ENCODE peak calls at places on chromosomes 11 and 22, in ten cellular contexts. X is DMS53; C is lung; E is activated CD8-positive, alpha-beta memory T cell treated with anti-CD3 and anti-CD28 coated beads for 1 hour; L is SW480; A is stimulated activated CD8-positive, alpha-beta memory T cell treated with anti-CD3 and anti-CD28 coated beads, Interleukin-4, amount 100 ng/mL, for 48 hours; W is stimulated activated CD4-positive, alpha-beta T cell treated with anti-CD3 and anti-CD28 coated beads, TNF-alpha, amount 100 ng/mL, for 4 hours; Q is EL; G is neural crest cell; S is non-pigmented ciliary epithelial cell. M is an unnamed sample.

GRCh38 chr11:9461068-9461759 is 402 bp downstream of the ZNF143 start:
- DNase-seq in L (peak), W (peak), G (peak), S (no peak), C (peak), Q (peak), E (peak), X (peak), A (peak), M (peak)

GRCh38 chr11:98965358-98965757 is 55.4 kb upstream of the CNTN5 start:
- DNase-seq in A (no peak), E (no peak), S (no peak), C (no peak), G (no peak), L (no peak), X (no peak), W (no peak), Q (no peak), M (peak)

GRCh38 chr11:1301220-1302000 is 8.0 kb downstream of the TOLLIP start:
- DNase-seq in X (no peak), L (no peak), A (no peak), C (peak), W (no peak), G (no peak), Q (no peak), S (no peak), E (no peak), M (no peak)

GRCh38 chr11:70111269-70112016 is 33.3 kb downstream of the ANO1 start:
- DNase-seq in W (no peak), E (no peak), Q (peak), S (no peak), G (peak), A (no peak), L (peak), C (no peak), X (no peak), M (peak)

GRCh38 chr11:27058456-27058855 is 17.8 kb downstream of the BBOX1 start:
- DNase-seq in L (no peak), A (no peak), W (no peak), C (no peak), S (no peak), Q (peak), G (no peak), X (no peak), E (no peak), M (no peak)

GRCh38 chr22:29689872-29690213 is 30.0 kb upstream of the CABP7 start:
- DNase-seq in C (peak), A (peak), S (no peak), X (peak), Q (peak), E (no peak), G (peak), L (no peak), W (peak), M (peak)

GRCh38 chr11:36069576-36070214 is 125.8 kb downstream of the LDLRAD3 start:
- DNase-seq in G (no peak), A (no peak), E (no peak), C (no peak), X (peak), L (no peak), W (no peak), S (no peak), Q (no peak), M (no peak)

GRCh38 chr11:94895451-94895850 is 77.9 kb downstream of the CWC15 start:
- DNase-seq in X (peak), C (no peak), S (no peak), A (no peak), E (no peak), L (no peak), W (no peak), G (no peak), Q (peak), M (no peak)

GRCh38 chr11:130177782-130178181 is 18.2 kb downstream of the ST14 start:
- DNase-seq in Q (no peak), A (no peak), L (peak), G (no peak), W (no peak), X (peak), C (no peak), S (no peak), E (no peak), M (no peak)

GRCh38 chr11:102438311-102439062 is 14.1 kb downstream of the TMEM123 start:
- DNase-seq in X (no peak), S (no peak), L (no peak), A (peak), E (no peak), Q (no peak), C (no peak), G (no peak), W (no peak), M (no peak)

GRCh38 chr11:47464479-47464878 is 15.5 kb upstream of the RAPSN start:
- DNase-seq in S (no peak), E (no peak), X (no peak), Q (peak), L (peak), G (no peak), W (no peak), C (no peak), A (no peak), M (no peak)

GRCh38 chr22:21449531-21450319 is 17.5 kb upstream of the TMEM191C start:
- DNase-seq in W (no peak), G (peak), X (no peak), Q (no peak), S (no peak), L (no peak), A (no peak), C (no peak), E (no peak), M (no peak)

GRCh38 chr11:111299111-111300026 is 1.0 kb downstream of the POU2AF3 start:
- DNase-seq in G (peak), A (no peak), Q (peak), S (no peak), W (no peak), L (peak), X (no peak), C (peak), E (no peak), M (no peak)

GRCh38 chr22:23182289-23183106 is 2.2 kb downstream of the BCR start:
- DNase-seq in C (no peak), G (no peak), A (peak), X (no peak), E (no peak), S (no peak), Q (no peak), W (peak), L (peak), M (no peak)

GRCh38 chr11:1921576-1922141 is 2.2 kb downstream of the TNNT3 start:
- DNase-seq in E (no peak), G (no peak), W (no peak), A (no peak), L (no peak), Q (no peak), C (no peak), X (no peak), S (no peak), M (no peak)

GRCh38 chr11:48031602-48032001 is 51.2 kb downstream of the PTPRJ start:
- DNase-seq in X (no peak), S (no peak), L (no peak), W (no peak), A (no peak), E (no peak), C (no peak), G (no peak), Q (no peak), M (no peak)

GRCh38 chr11:97995874-97996273 is 1024.9 kb upstream of the CNTN5 start:
- DNase-seq in X (no peak), L (no peak), G (no peak), Q (no peak), E (no peak), C (no peak), A (no peak), W (no peak), S (no peak), M (no peak)

GRCh38 chr11:118953265-118953664 is 2.8 kb upstream of the UPK2 start:
- DNase-seq in A (no peak), L (no peak), Q (no peak), C (no peak), E (no peak), X (peak), W (no peak), S (no peak), G (peak), M (peak)

GRCh38 chr11:2206291-2206690 is 34.7 kb upstream of the TH start:
- DNase-seq in S (no peak), A (peak), C (no peak), X (no peak), E (no peak), G (no peak), W (no peak), Q (no peak), L (no peak), M (no peak)

GRCh38 chr11:3831378-3832239 is 9.2 kb downstream of the RHOG start:
- DNase-seq in W (no peak), E (no peak), C (no peak), G (no peak), L (no peak), A (no peak), X (no peak), Q (no peak), S (no peak), M (no peak)

GRCh38 chr11:124823512-124824376 is 23.5 kb upstream of the MSANTD2 start:
- DNase-seq in G (no peak), L (no peak), W (no peak), X (peak), Q (no peak), E (no peak), S (no peak), A (no peak), C (peak), M (no peak)

GRCh38 chr11:67006029-67006884 is 16.7 kb upstream of the SYT12 start:
- DNase-seq in E (no peak), S (no peak), G (peak), L (peak), Q (peak), X (peak), A (peak), C (no peak), W (no peak), M (peak)

GRCh38 chr11:102448869-102449224 is 3.7 kb downstream of the TMEM123 start:
- DNase-seq in S (no peak), C (no peak), L (no peak), E (no peak), W (no peak), G (no peak), A (no peak), X (no peak), Q (no peak), M (peak)

GRCh38 chr11:121389651-121390050 is 62.5 kb upstream of the SORL1 start:
- DNase-seq in X (no peak), G (peak), A (no peak), W (no peak), C (no peak), E (no peak), L (no peak), Q (no peak), S (no peak), M (no peak)

GRCh38 chr11:73810637-73811036 is 23.0 kb downstream of the MRPL48 start:
- DNase-seq in L (no peak), W (no peak), C (no peak), G (no peak), Q (no peak), S (no peak), X (no peak), E (no peak), A (no peak), M (no peak)

GRCh38 chr11:2834893-2835767 is 50.4 kb downstream of the CDKN1C start:
- DNase-seq in A (no peak), G (no peak), L (peak), S (no peak), X (peak), W (no peak), Q (no peak), E (no peak), C (no peak), M (no peak)

M was measured in Jurkat, Clone E6-1.